ENCODE peak calls at places on chromosomes 7 and 10, in seven cellular contexts. D, H, L, K, O, Y and J are unnamed samples.

GRCh38 chr10:7561216-7561893 is 105.4 kb downstream of the ITIH5 start:
- DNase-seq in K (no peak), D (no peak), L (peak), Y (no peak), O (no peak), H (peak), J (no peak)

GRCh38 chr7:99943641-99944507 is 14.5 kb upstream of the GJC3 start:
- DNase-seq in H (no peak), L (no peak), Y (peak), D (no peak), K (no peak), O (no peak), J (no peak)

GRCh38 chr7:48154792-48155413 is 16.4 kb upstream of the ABCA13 start:
- DNase-seq in Y (peak), H (no peak), K (no peak), O (peak), L (peak), D (peak), J (peak)

GRCh38 chr10:21584834-21585530 is 51.0 kb downstream of the MLLT10 start:
- DNase-seq in K (no peak), L (no peak), H (no peak), O (no peak), Y (no peak), D (no peak), J (no peak)

GRCh38 chr7:139095194-139095659 is 14.3 kb downstream of the ZC3HAV1 start:
- DNase-seq in L (no peak), K (peak), O (no peak), D (no peak), Y (no peak), H (no peak), J (peak)

GRCh38 chr10:54797636-54798395 is 3.2 kb downstream of the PCDH15 start:
- DNase-seq in L (no peak), H (no peak), D (peak), K (no peak), Y (no peak), O (peak), J (no peak)

GRCh38 chr10:74177140-74177677 is 26.2 kb downstream of the ADK start:
- DNase-seq in L (no peak), K (no peak), Y (no peak), O (peak), D (peak), H (peak), J (peak)

GRCh38 chr10:103547391-103547946 is 54.0 kb downstream of the NEURL1 start:
- DNase-seq in D (no peak), H (no peak), K (no peak), Y (no peak), O (no peak), L (no peak), J (no peak)

GRCh38 chr7:57181281-57181680 is 49.0 kb upstream of the ZNF479 start:
- DNase-seq in H (no peak), D (no peak), Y (no peak), L (no peak), K (no peak), O (no peak), J (no peak)

GRCh38 chr10:67861750-67862460 is 22.6 kb upstream of the SIRT1 start:
- DNase-seq in K (no peak), O (no peak), D (no peak), L (peak), H (no peak), Y (no peak), J (no peak)

GRCh38 chr10:94038024-94038423 is 44.3 kb downstream of the PLCE1 start:
- DNase-seq in K (no peak), H (no peak), D (no peak), Y (no peak), O (peak), L (peak), J (no peak)

GRCh38 chr7:149195180-149196150 is at the start of gene ZNF282:
- DNase-seq in L (peak), H (peak), D (peak), Y (peak), K (peak), O (peak), J (peak)

GRCh38 chr10:1160561-1160961 is 104.4 kb downstream of the WDR37 start:
- DNase-seq in K (no peak), L (no peak), Y (no peak), D (no peak), H (no peak), O (no peak), J (no peak)

GRCh38 chr10:72075184-72076115 is 12.9 kb downstream of the SPOCK2 start:
- DNase-seq in Y (no peak), O (no peak), L (no peak), H (no peak), K (no peak), D (no peak), J (no peak)

GRCh38 chr7:151429555-151430331 is 10.2 kb downstream of the CRYGN start:
- DNase-seq in Y (no peak), D (no peak), O (peak), K (no peak), L (no peak), H (no peak), J (peak)

GRCh38 chr10:26491934-26492333 is 53.8 kb downstream of the APBB1IP start:
- DNase-seq in O (no peak), D (no peak), Y (no peak), H (no peak), L (no peak), K (no peak), J (no peak)

GRCh38 chr7:30654296-30655090 is 27.8 kb downstream of the CRHR2 start:
- DNase-seq in H (peak), O (no peak), L (no peak), K (no peak), Y (no peak), D (no peak), J (no peak)

GRCh38 chr10:42149722-42150427 is 488.5 kb downstream of the ZNF33B start:
- DNase-seq in H (no peak), K (no peak), Y (no peak), D (no peak), O (no peak), L (no peak), J (no peak)

GRCh38 chr10:43064331-43065075 is 12.4 kb upstream of the RET start:
- DNase-seq in Y (no peak), H (peak), O (no peak), L (no peak), D (no peak), K (no peak), J (no peak)

GRCh38 chr7:52877240-52877639 is 158.2 kb upstream of the POM121L12 start:
- DNase-seq in O (no peak), Y (no peak), L (no peak), H (no peak), D (no peak), K (no peak), J (no peak)

GRCh38 chr7:86914468-86915054 is 144.9 kb downstream of the ELAPOR2 start:
- DNase-seq in K (no peak), H (no peak), Y (no peak), D (no peak), O (peak), L (peak), J (no peak)

GRCh38 chr10:21495002-21495685 is 30.3 kb downstream of the SKIDA1 start:
- DNase-seq in Y (no peak), H (peak), O (no peak), L (no peak), D (no peak), K (peak), J (no peak)

GRCh38 chr10:35552622-35553342 is 52.4 kb upstream of the GJD4 start:
- DNase-seq in L (no peak), H (no peak), K (no peak), Y (no peak), O (peak), D (peak), J (no peak)

GRCh38 chr10:30857803-30858202 is 173.9 kb downstream of the ZNF438 start:
- DNase-seq in H (no peak), D (no peak), Y (no peak), L (no peak), O (no peak), K (no peak), J (no peak)

GRCh38 chr10:36677170-36677768 is 448.1 kb upstream of the ANKRD30A start:
- DNase-seq in K (no peak), D (no peak), L (no peak), O (peak), Y (no peak), H (no peak), J (no peak)

GRCh38 chr7:149144996-149145850 is 2.0 kb upstream of the ZNF398 start:
- DNase-seq in O (peak), Y (no peak), K (no peak), H (no peak), D (peak), L (peak), J (no peak)

GRCh38 chr10:114624941-114625780 is 32.9 kb downstream of the ABLIM1 start:
- DNase-seq in K (no peak), O (peak), Y (no peak), L (no peak), H (no peak), D (peak), J (no peak)

GRCh38 chr7:2276107-2276506 is 34.1 kb downstream of the NUDT1 start:
- DNase-seq in O (no peak), D (no peak), L (no peak), Y (no peak), H (peak), K (no peak), J (no peak)

GRCh38 chr10:23384364-23384763 is 39.8 kb upstream of the C10orf67 start:
- DNase-seq in D (peak), K (no peak), H (no peak), O (peak), L (no peak), Y (no peak), J (no peak)

GRCh38 chr10:88489107-88489506 is 94.0 kb downstream of the RNLS start:
- DNase-seq in O (no peak), K (no peak), Y (no peak), H (no peak), L (no peak), D (no peak), J (peak)

GRCh38 chr10:27223964-27224363 is 16.6 kb downstream of the ACBD5 start:
- DNase-seq in L (peak), Y (peak), K (no peak), H (no peak), O (peak), D (peak), J (no peak)

GRCh38 chr10:126663880-126664279 is 6.6 kb downstream of the C10orf90 start:
- DNase-seq in K (no peak), O (peak), L (no peak), H (no peak), D (peak), Y (no peak), J (no peak)

GRCh38 chr7:18278306-18278705 is 217.2 kb upstream of the HDAC9 start:
- DNase-seq in H (no peak), D (no peak), K (no peak), L (no peak), Y (no peak), O (no peak), J (no peak)

DNA sequence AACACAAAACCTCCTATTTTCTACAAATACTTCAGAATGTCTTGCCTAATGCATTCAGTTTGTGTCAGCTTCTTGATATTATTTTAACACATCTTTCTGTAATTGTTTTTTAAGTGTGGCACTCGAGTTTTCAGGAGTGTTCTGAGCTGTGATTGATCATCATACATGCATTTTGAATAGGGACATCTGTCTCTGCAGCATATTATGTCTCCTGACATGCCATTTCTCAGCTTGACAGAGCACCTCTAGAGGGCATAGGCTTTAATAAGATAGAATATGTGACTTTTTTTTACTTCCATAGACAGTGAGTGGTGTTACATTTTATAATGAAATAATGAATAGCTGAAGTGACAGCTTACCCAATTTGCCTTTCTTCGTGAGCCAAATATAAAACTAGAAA is 219.2 kb upstream of the HDAC9 start:
- DNase-seq in Y (no peak), H (no peak), K (no peak), L (no peak), D (no peak), O (no peak), J (no peak)
- TF ChIP-seq CTCF in Y (no peak), H (no peak), K (no peak), L (no peak), D (no peak), O (peak), J (no peak)

GRCh38 chr10:11227103-11227502 is 209.4 kb downstream of the CELF2 start:
- DNase-seq in L (no peak), D (no peak), K (peak), H (no peak), Y (no peak), O (no peak), J (no peak)
- TF ChIP-seq CTCF in L (no peak), D (no peak), K (no peak), H (no peak), Y (no peak), O (no peak), J (no peak)

DNA sequence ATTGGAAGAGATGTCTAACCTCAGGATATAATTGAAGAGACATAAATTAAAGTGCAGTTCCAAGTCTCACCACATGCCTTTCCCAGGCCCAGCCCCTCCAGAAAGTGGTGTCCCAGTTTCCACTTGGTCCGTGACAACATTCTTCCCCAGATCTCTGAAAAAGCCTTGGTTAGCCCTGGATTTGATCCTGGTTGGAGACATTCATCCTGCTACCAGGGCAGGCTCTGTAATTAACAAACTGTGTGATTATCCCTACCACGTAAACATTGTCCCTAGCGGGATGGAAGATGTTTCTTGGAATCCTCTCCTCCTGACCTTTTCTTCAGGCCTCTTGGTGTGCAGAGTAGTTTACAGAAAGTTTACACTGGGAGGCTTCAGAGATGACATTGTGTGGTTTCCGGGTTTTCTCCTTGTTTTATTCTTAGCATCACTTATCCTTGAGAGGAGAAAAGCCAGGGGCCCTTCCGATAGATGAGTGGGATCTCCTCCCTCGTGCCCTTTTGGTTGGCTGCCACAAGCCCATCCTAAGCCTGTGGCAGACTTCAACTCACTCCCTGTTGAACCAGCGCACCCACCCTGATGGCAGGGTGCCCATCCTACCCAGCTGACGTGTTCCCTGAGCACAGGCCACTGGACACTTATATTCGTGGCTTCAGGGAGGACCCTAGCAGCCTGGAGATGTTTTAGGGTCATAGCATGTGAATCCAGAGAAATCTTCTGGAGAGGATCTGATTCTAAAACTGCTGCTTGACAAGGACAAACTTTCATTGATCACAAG is 83.9 kb downstream of the COL13A1 start:
- DNase-seq in H (no peak), D (no peak), K (no peak), Y (no peak), L (no peak), O (peak), J (no peak)
- TF ChIP-seq CTCF in H (no peak), D (peak), K (peak), Y (peak), L (peak), O (peak), J (no peak)

GRCh38 chr7:56092789-56093531 is at the start of gene PHKG1:
- DNase-seq in O (peak), L (no peak), D (peak), H (peak), Y (no peak), K (no peak), J (no peak)
- TF ChIP-seq CTCF in O (peak), L (peak), D (peak), H (peak), Y (peak), K (no peak), J (no peak)

GRCh38 chr10:125038637-125039036 is 96.7 kb downstream of the ZRANB1 start:
- DNase-seq in L (no peak), D (no peak), K (no peak), O (peak), Y (no peak), H (peak), J (no peak)
- TF ChIP-seq CTCF in L (no peak), D (peak), K (peak), O (peak), Y (no peak), H (peak), J (peak)